ENCODE peak calls at places on chromosomes 12 and 14, in four cellular contexts. Q is esophagus squamous epithelium, C is ovary, J is transverse colon. E is an unnamed sample.

GRCh38 chr12:56431288-56431687 is 17.9 kb downstream of the TIMELESS start:
- DNase-seq in Q (no peak), C (no peak), J (no peak), E (no peak)

GRCh38 chr12:117367006-117367638 is 5.7 kb upstream of the NOS1 start:
- DNase-seq in Q (no peak), C (no peak), J (peak; percentile 78), E (peak; percentile 79)

GRCh38 chr14:103862393-103862782 is 15.0 kb upstream of the PPP1R13B start:
- DNase-seq in Q (no peak), C (no peak), J (no peak), E (no peak)

GRCh38 chr12:120678572-120678971 is 8.4 kb upstream of the MLEC start:
- DNase-seq in Q (no peak), C (no peak), J (no peak), E (no peak)

GRCh38 chr12:16012086-16012485 is 101.0 kb downstream of the DERA start:
- DNase-seq in Q (no peak), C (peak; percentile 41), J (no peak), E (peak; percentile 26)

GRCh38 chr12:58372298-58372697 is 430.9 kb downstream of the ATP23 start:
- DNase-seq in Q (no peak), C (no peak), J (no peak), E (no peak)

GRCh38 chr12:27732281-27732680 is 21.6 kb downstream of the MRPS35 start:
- DNase-seq in Q (no peak), C (no peak), J (no peak), E (no peak)

GRCh38 chr14:104678346-104678745 is 11.1 kb upstream of the INF2 start:
- DNase-seq in Q (no peak), C (no peak), J (no peak), E (no peak)

GRCh38 chr12:65825573-65826512 is 1.6 kb downstream of the HMGA2 start:
- DNase-seq in Q (no peak), C (peak; percentile 38), J (peak; percentile 33), E (peak; percentile 67)

GRCh38 chr12:12909995-12910391 is 18.6 kb downstream of the GPRC5A start:
- DNase-seq in Q (no peak), C (peak; percentile 56), J (no peak), E (no peak)

GRCh38 chr12:15278816-15279658 is 43.3 kb upstream of the PTPRO start:
- DNase-seq in Q (no peak), C (peak; percentile 25), J (peak; percentile 46), E (peak; percentile 49)

GRCh38 chr12:44876554-44877275 is 600 bp upstream of the NELL2 start:
- DNase-seq in Q (no peak), C (no peak), J (no peak), E (no peak)

GRCh38 chr12:46580445-46580844 is 207.9 kb upstream of the SLC38A2 start:
- DNase-seq in Q (no peak), C (no peak), J (no peak), E (no peak)

GRCh38 chr12:132723764-132724140 is 13.1 kb downstream of the PGAM5 start:
- DNase-seq in Q (no peak), C (no peak), J (no peak), E (no peak)

GRCh38 chr14:78987006-78987405 is 816.8 kb downstream of the NRXN3 start:
- DNase-seq in Q (no peak), C (no peak), J (no peak), E (no peak)

GRCh38 chr14:103871596-103872480 is 24.5 kb upstream of the PPP1R13B start:
- DNase-seq in Q (no peak), C (no peak), J (peak; percentile 89), E (no peak)

GRCh38 chr12:85280138-85280983 is at the start of gene ALX1:
- DNase-seq in Q (no peak), C (no peak), J (peak; percentile 9), E (peak; percentile 86)

GRCh38 chr12:47849261-47849660 is 29.6 kb upstream of the HDAC7 start:
- DNase-seq in Q (no peak), C (no peak), J (no peak), E (no peak)

GRCh38 chr14:89730692-89731091 is 223.8 kb downstream of the EFCAB11 start:
- DNase-seq in Q (no peak), C (no peak), J (no peak), E (no peak)

GRCh38 chr12:95857799-95858198 is 953 bp upstream of the SNRPF start:
- DNase-seq in Q (no peak), C (no peak), J (no peak), E (no peak)

GRCh38 chr12:81417056-81417455 is 339.2 kb downstream of the ACSS3 start:
- DNase-seq in Q (no peak), C (no peak), J (no peak), E (no peak)

GRCh38 chr14:67722293-67722692 is 20.6 kb downstream of the RDH12 start:
- DNase-seq in Q (no peak), C (peak; percentile 67), J (peak; percentile 34), E (no peak)

GRCh38 chr14:62289471-62289870 is 527.3 kb downstream of the SNAPC1 start:
- DNase-seq in Q (no peak), C (no peak), J (no peak), E (no peak)

GRCh38 chr12:95633049-95633545 is 81.8 kb upstream of the USP44 start:
- DNase-seq in Q (no peak), C (no peak), J (peak; percentile 81), E (peak; percentile 90)

GRCh38 chr12:86710110-86710509 is 453.9 kb upstream of the MGAT4C start:
- DNase-seq in Q (no peak), C (no peak), J (no peak), E (no peak)

GRCh38 chr12:67046062-67046461 is 223.1 kb upstream of the CAND1 start:
- DNase-seq in Q (no peak), C (no peak), J (no peak), E (no peak)

GRCh38 chr14:89936654-89937185 is 17.8 kb downstream of the EFCAB11 start:
- DNase-seq in Q (no peak), C (no peak), J (no peak), E (no peak)

GRCh38 chr14:56708704-56709103 is 101.6 kb downstream of the OTX2 start:
- DNase-seq in Q (no peak), C (no peak), J (no peak), E (no peak)
- H3K27me3 ChIP-seq in Q (no peaks in the 10 kb centered on the region), C (no peaks in the 10 kb centered on the region), J (no peaks in the 10 kb centered on the region), E (no peaks in the 10 kb centered on the region)

DNA sequence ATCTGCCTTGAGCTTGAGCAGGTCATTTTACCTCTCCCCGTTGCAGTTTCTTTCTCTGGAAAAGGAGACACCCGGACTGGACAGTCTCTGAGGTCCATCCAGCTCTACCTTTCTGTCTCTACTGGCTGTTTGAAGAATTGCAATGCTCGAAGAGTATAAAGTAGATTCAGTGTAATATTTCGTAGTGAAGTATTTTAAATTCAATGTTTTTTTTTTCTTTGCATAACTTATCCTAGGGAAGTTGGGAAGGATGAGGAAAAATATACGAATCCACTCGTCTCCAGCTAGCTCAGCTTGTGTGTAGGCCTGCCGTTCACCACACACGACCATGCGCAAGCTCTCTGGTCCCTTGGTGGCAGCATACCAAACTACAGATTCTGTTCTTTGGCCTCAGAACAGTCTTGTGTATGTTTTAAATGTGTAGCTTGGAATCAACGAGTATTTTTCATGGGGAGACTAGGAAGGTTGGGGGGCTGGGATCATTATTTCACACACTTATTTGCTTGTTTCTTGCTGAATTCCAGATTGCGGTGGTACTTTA is 307.9 kb downstream of the CACNA1C start:
- DNase-seq in Q (no peak), C (no peak), J (no peak), E (no peak)
- TF ChIP-seq CTCF in Q (no peak), C (no peak), J (no peak), E (no peak)

GRCh38 chr12:59742831-59743230 is 147.0 kb downstream of the SLC16A7 start:
- DNase-seq in Q (no peak), C (no peak), J (no peak), E (no peak)

DNA sequence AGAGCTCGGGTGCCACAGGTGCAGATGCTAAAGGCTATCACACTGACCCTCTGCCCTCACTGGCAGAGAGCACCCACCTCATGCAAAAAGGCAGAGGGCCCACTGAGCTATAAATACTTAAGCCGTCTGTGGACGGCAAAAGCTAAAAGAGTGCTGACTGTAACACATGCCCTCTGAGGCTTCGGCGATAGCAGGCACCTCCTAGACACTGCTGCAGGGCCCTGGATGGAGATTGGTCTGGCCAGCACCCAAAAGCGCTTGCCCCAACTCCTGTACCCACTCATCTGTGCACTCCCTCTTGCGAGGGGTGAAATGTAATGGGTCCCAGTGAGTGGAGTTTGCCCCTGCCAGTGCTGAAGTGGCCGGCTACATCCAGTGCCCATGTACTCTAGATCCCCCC is 148.7 kb downstream of the SLC16A7 start:
- DNase-seq in Q (no peak), C (no peak), J (no peak), E (no peak)
- TF ChIP-seq POLR2A in Q (no peak), C (no peak), J (no peak), E (no peak)

GRCh38 chr12:19894803-19895202 is 455.5 kb downstream of the AEBP2 start:
- DNase-seq in Q (no peak), C (no peak), J (no peak), E (peak; percentile 77)

GRCh38 chr12:19896534-19896933 is 457.2 kb downstream of the AEBP2 start:
- DNase-seq in Q (no peak), C (no peak), J (no peak), E (no peak)

GRCh38 chr12:19894049-19894448 is 454.8 kb downstream of the AEBP2 start:
- DNase-seq in Q (no peak), C (no peak), J (no peak), E (peak; percentile 20)

GRCh38 chr12:19893514-19893913 is 454.2 kb downstream of the AEBP2 start:
- DNase-seq in Q (no peak), C (no peak), J (no peak), E (peak; percentile 31)

GRCh38 chr12:19895609-19896008 is 456.3 kb downstream of the AEBP2 start:
- DNase-seq in Q (no peak), C (no peak), J (no peak), E (peak; percentile 60)
- H3K27me3 ChIP-seq in Q (no peaks in the 10 kb centered on the region), C (no peaks in the 10 kb centered on the region), J (no peaks in the 10 kb centered on the region), E (no peaks in the 10 kb centered on the region)

DNA sequence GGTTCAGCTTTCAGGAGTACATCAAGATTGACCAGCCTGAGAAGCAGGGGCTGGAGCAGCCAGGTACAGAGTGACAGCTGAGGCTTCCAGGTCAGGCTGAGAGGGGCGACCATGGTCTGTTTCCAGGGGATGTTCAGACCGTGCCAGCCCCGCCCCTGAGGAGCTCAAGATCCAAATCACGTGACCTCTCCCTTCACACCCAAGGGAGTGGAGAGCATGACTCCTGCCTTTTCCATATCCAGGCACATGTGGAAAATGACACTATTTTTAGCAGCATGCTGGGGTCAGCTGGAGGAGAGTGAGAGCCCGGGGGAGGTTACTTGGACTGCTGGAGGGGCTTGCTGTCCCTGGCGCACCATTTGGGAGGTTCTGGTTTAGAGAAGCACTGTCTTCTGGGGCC is 92.7 kb downstream of the B4GALNT3 start:
- DNase-seq in Q (no peak), C (no peak), J (no peak), E (no peak)
- TF ChIP-seq CTCF in Q (no peak), C (no peak), J (no peak), E (no peak)

GRCh38 chr12:75976913-75977312 is 54.7 kb downstream of the PHLDA1 start:
- DNase-seq in Q (no peak), C (no peak), J (no peak), E (no peak)
- TF ChIP-seq POLR2A in Q (no peak), C (no peak), J (no peak), E (no peak)

DNA sequence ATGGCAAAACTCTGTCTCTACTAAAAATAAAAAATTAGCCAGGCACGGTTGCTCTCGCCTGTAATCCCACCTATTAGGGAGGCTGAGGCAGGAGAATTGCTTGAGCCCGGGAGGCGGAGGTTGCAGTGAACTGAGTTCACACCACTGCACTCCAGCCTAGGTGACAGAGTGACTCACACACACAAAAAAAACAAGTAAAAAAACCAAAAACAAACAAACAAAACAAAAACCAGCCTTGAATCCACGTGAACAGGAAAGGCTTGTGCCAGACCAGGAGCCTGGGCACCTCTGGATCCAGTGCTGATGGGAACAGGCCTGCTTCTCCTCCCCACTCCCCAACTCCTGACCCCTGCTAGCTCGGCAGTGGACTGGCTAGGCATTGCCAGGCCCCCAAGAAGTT is 3.5 kb downstream of the FOXN4 start:
- DNase-seq in Q (no peak), C (no peak), J (no peak), E (no peak)
- H3K27me3 ChIP-seq in Q (peaks cover 14% of the 10 kb centered on the region), C (no peaks in the 10 kb centered on the region), J (peaks cover 60% of the 10 kb centered on the region), E (peaks cover 46% of the 10 kb centered on the region)